ENCODE peak calls at places on chromosome 1, in four cellular contexts. X is B cell, T is right lobe of liver, O is psoas muscle. F is an unnamed sample.
A peak's percentile ranks its signal among the peaks of the same experiment; 100 is the strongest.

GRCh38 chr1:183159960-183160359 is 26.1 kb upstream of the LAMC2 start:
- DNase-seq in X (no peak), T (no peak), O (no peak), F (no peak)

GRCh38 chr1:34603594-34603993 is 151.3 kb upstream of the GJB5 start:
- DNase-seq in T (no peak), X (no peak), O (no peak), F (no peak)

GRCh38 chr1:202143768-202144509 is 598 bp downstream of the ARL8A start:
- DNase-seq in X (peak; percentile 55), O (peak; percentile 41), T (peak; percentile 63), F (peak; percentile 75)

GRCh38 chr1:65668368-65668767 is 124.3 kb upstream of the PDE4B start:
- DNase-seq in O (no peak), X (no peak), T (no peak), F (no peak)

GRCh38 chr1:200774735-200775449 is 36.2 kb downstream of the CAMSAP2 start:
- DNase-seq in O (no peak), T (no peak), X (no peak), F (no peak)

GRCh38 chr1:109812691-109813393 is 49.1 kb upstream of the EPS8L3 start:
- DNase-seq in X (no peak), T (no peak), O (no peak), F (no peak)

GRCh38 chr1:203867816-203868215 is 6.4 kb downstream of the SNRPE start:
- DNase-seq in O (no peak), T (no peak), X (no peak), F (no peak)

GRCh38 chr1:159712080-159712479 is 2.3 kb downstream of the CRP start:
- DNase-seq in T (peak; percentile 54), O (no peak), X (no peak), F (no peak)

GRCh38 chr1:24199291-24199900 is 12.3 kb upstream of the IFNLR1 start:
- DNase-seq in O (peak; percentile 48), X (peak; percentile 80), T (peak; percentile 69), F (peak; percentile 80)

GRCh38 chr1:116881879-116882520 is 27.7 kb upstream of the PTGFRN start:
- DNase-seq in T (no peak), X (no peak), O (peak; percentile 54), F (peak; percentile 59)

GRCh38 chr1:54302951-54303843 is 103.0 kb downstream of the SSBP3 start:
- DNase-seq in T (no peak), O (no peak), X (no peak), F (no peak)

GRCh38 chr1:35436078-35436477 is 121.1 kb downstream of the KIAA0319L start:
- DNase-seq in T (no peak), X (no peak), O (no peak), F (no peak)

GRCh38 chr1:167518331-167518700 is at the start of gene CD247:
- DNase-seq in T (no peak), O (no peak), X (no peak), F (peak; percentile 47)

GRCh38 chr1:71269823-71270222 is 189.0 kb upstream of the ZRANB2 start:
- DNase-seq in T (no peak), O (no peak), X (no peak), F (no peak)

GRCh38 chr1:180773210-180773865 is 139.4 kb upstream of the KIAA1614 start:
- DNase-seq in T (no peak), O (no peak), X (no peak), F (no peak)

GRCh38 chr1:223654083-223654482 is 11.4 kb downstream of the CAPN8 start:
- DNase-seq in X (no peak), O (no peak), T (no peak), F (no peak)

GRCh38 chr1:14345925-14346550 is 252.4 kb upstream of the KAZN start:
- DNase-seq in T (no peak), O (no peak), X (no peak), F (no peak)

GRCh38 chr1:145757420-145757819 is 38.1 kb downstream of the CD160 start:
- DNase-seq in X (no peak), O (no peak), T (no peak), F (no peak)

GRCh38 chr1:94101613-94101940 is 19.4 kb downstream of the ABCA4 start:
- DNase-seq in O (no peak), X (no peak), T (no peak), F (no peak)

GRCh38 chr1:28145728-28146127 is 30.8 kb downstream of the PTAFR start:
- DNase-seq in X (no peak), O (no peak), T (no peak), F (no peak)

GRCh38 chr1:201332021-201332420 is 45.5 kb downstream of the TNNT2 start:
- DNase-seq in T (no peak), X (no peak), O (no peak), F (no peak)

GRCh38 chr1:176222196-176222595 is 15.1 kb upstream of the COP1 start:
- DNase-seq in O (no peak), T (no peak), X (no peak), F (no peak)

GRCh38 chr1:86421601-86422280 is 2.2 kb upstream of the CLCA2 start:
- DNase-seq in O (no peak), T (no peak), X (no peak), F (no peak)

GRCh38 chr1:101238041-101238515 is 1.3 kb downstream of the S1PR1 start:
- DNase-seq in O (no peak), T (peak; percentile 48), X (peak; percentile 75), F (peak; percentile 47)

GRCh38 chr1:14616997-14617396 is 18.5 kb downstream of the KAZN start:
- DNase-seq in T (no peak), X (no peak), O (no peak), F (no peak)

GRCh38 chr1:223312705-223313414 is 51.1 kb downstream of the SUSD4 start:
- DNase-seq in O (no peak), T (no peak), X (no peak), F (no peak)

GRCh38 chr1:98661544-98662353 is at the start of gene SNX7:
- DNase-seq in T (peak; percentile 90), X (no peak), O (peak; percentile 85), F (peak; percentile 54)

GRCh38 chr1:212797681-212798080 is 6.0 kb downstream of the TATDN3 start:
- DNase-seq in T (no peak), O (no peak), X (no peak), F (no peak)

GRCh38 chr1:92961896-92962752 is 862 bp upstream of the DIPK1A start:
- DNase-seq in O (no peak), T (peak; percentile 53), X (peak; percentile 81), F (peak; percentile 76)

GRCh38 chr1:53992085-53992874 is 25.7 kb downstream of the LDLRAD1 start:
- DNase-seq in O (no peak), T (no peak), X (no peak), F (no peak)

GRCh38 chr1:215833936-215834729 is 267.0 kb downstream of the KCTD3 start:
- DNase-seq in T (no peak), O (no peak), X (no peak), F (no peak)

GRCh38 chr1:32470991-32471694 is 6.3 kb downstream of the ZBTB8B start:
- DNase-seq in T (no peak), O (no peak), X (no peak), F (peak; percentile 51)

GRCh38 chr1:78081980-78082860 is 36.5 kb downstream of the GIPC2 start:
- DNase-seq in T (no peak), O (no peak), X (no peak), F (no peak)

GRCh38 chr1:154941332-154941995 is 4.9 kb upstream of the PMVK start:
- DNase-seq in O (no peak), T (no peak), X (no peak), F (no peak)

GRCh38 chr1:46411601-46412341 is 17.7 kb downstream of the FAAH start:
- DNase-seq in X (no peak), O (no peak), T (no peak), F (no peak)
- TF ChIP-seq CTCF in X (peak; percentile 21), O (no peak), T (peak; percentile 17), F (no peak)

GRCh38 chr1:8506995-8507615 is 189.2 kb downstream of the SLC45A1 start:
- DNase-seq in T (no peak), O (no peak), X (no peak), F (no peak)

GRCh38 chr1:8506447-8506846 is 188.5 kb downstream of the SLC45A1 start:
- DNase-seq in O (no peak), X (no peak), T (no peak), F (no peak)

GRCh38 chr1:8512504-8512903 is 194.6 kb downstream of the SLC45A1 start:
- DNase-seq in X (no peak), T (no peak), O (no peak), F (no peak)

GRCh38 chr1:8509579-8509978 is 191.7 kb downstream of the SLC45A1 start:
- DNase-seq in X (no peak), O (no peak), T (no peak), F (no peak)

GRCh38 chr1:8510041-8510823 is 192.3 kb downstream of the SLC45A1 start:
- DNase-seq in O (no peak), X (peak; percentile 64), T (no peak), F (peak; percentile 65)
- TF ChIP-seq CTCF in O (no peak), X (no peak), T (no peak), F (no peak)

GRCh38 chr1:206583461-206584264 is 28.6 kb downstream of the EIF2D start:
- DNase-seq in X (peak; percentile 74), T (peak; percentile 82), O (peak; percentile 75), F (peak; percentile 84)

GRCh38 chr1:206580438-206581113 is 31.7 kb downstream of the EIF2D start:
- DNase-seq in T (no peak), X (no peak), O (no peak), F (no peak)

GRCh38 chr1:206579747-206580437 is 32.4 kb downstream of the EIF2D start:
- DNase-seq in X (peak; percentile 96), O (peak; percentile 82), T (peak; percentile 75), F (peak; percentile 84)

GRCh38 chr1:206582537-206583460 is 29.5 kb downstream of the EIF2D start:
- DNase-seq in X (no peak), O (no peak), T (no peak), F (no peak)

GRCh38 chr1:206581571-206581981 is 30.7 kb downstream of the EIF2D start:
- DNase-seq in O (no peak), X (peak; percentile 68), T (no peak), F (no peak)
- TF ChIP-seq CTCF in O (no peak), X (no peak), T (no peak), F (no peak)

GRCh38 chr1:158654570-158654969 is 31.9 kb downstream of the SPTA1 start:
- DNase-seq in X (no peak), T (no peak), O (no peak), F (no peak)

GRCh38 chr1:158649052-158649451 is 37.5 kb downstream of the SPTA1 start:
- DNase-seq in T (no peak), X (no peak), O (no peak), F (no peak)

GRCh38 chr1:158652721-158653334 is 33.7 kb downstream of the SPTA1 start:
- DNase-seq in T (no peak), O (no peak), X (no peak), F (no peak)

GRCh38 chr1:158654079-158654478 is 32.4 kb downstream of the SPTA1 start:
- DNase-seq in T (no peak), O (no peak), X (no peak), F (no peak)
- TF ChIP-seq CTCF in T (no peak), O (no peak), X (no peak), F (no peak)